ENCODE peak calls at places on chromosomes 4 and X, in six cellular contexts. A is colonic mucosa; N is activated CD4-positive, alpha-beta memory T cell treated with anti-CD3 and anti-CD28 coated beads for 36 hours; Z is astrocyte of the cerebellum; E is breast epithelium; G is EH. T is an unnamed sample.

GRCh38 chrX:74449937-74450330 is 28.6 kb downstream of the SLC16A2 start:
- DNase-seq in A (no peak), N (no peak), Z (peak; percentile 5), E (no peak), G (peak; percentile 80), T (no peak)

GRCh38 chr4:129515356-129515755 is 419.4 kb downstream of the C4orf33 start:
- DNase-seq in A (no peak), N (no peak), Z (no peak), E (no peak), G (no peak), T (no peak)

GRCh38 chrX:136910565-136911040 is 30.1 kb upstream of the RBMX start:
- DNase-seq in A (no peak), N (no peak), Z (no peak), E (no peak), G (peak; percentile 29), T (no peak)

GRCh38 chr4:16418814-16419213 is 192.5 kb upstream of the TAPT1 start:
- DNase-seq in A (no peak), N (no peak), Z (peak; percentile 88), E (no peak), G (no peak), T (no peak)

GRCh38 chr4:41505161-41505653 is 32.8 kb upstream of the LIMCH1 start:
- DNase-seq in A (no peak), N (no peak), Z (no peak), E (peak; percentile 50), G (peak; percentile 75), T (no peak)

GRCh38 chr4:182955411-182955810 is 38.2 kb upstream of the DCTD start:
- DNase-seq in A (no peak), N (no peak), Z (no peak), E (no peak), G (peak; percentile 84), T (no peak)

GRCh38 chrX:48045410-48046311 is 25.8 kb downstream of the ZNF630 start:
- DNase-seq in A (peak; percentile 32), N (no peak), Z (no peak), E (no peak), G (peak; percentile 25), T (peak; percentile 8)

GRCh38 chr4:168528131-168528949 is 31.5 kb downstream of the PALLD start:
- DNase-seq in A (no peak), N (no peak), Z (no peak), E (no peak), G (peak; percentile 86), T (no peak)

GRCh38 chr4:7206856-7207567 is 14.7 kb downstream of the SORCS2 start:
- DNase-seq in A (peak; percentile 36), N (no peak), Z (peak; percentile 78), E (peak; percentile 74), G (peak; percentile 89), T (no peak)

GRCh38 chr4:16034010-16034829 is 49.6 kb downstream of the PROM1 start:
- DNase-seq in A (no peak), N (no peak), Z (no peak), E (no peak), G (peak; percentile 56), T (no peak)

GRCh38 chr4:138062929-138063328 is 179.2 kb downstream of the SLC7A11 start:
- DNase-seq in A (no peak), N (no peak), Z (no peak), E (no peak), G (peak; percentile 68), T (no peak)

GRCh38 chr4:139922625-139923024 is 231.4 kb downstream of the MAML3 start:
- DNase-seq in A (no peak), N (no peak), Z (peak; percentile 32), E (no peak), G (peak; percentile 52), T (no peak)

GRCh38 chr4:7530026-7530562 is 95.4 kb upstream of the PSAPL1 start:
- DNase-seq in A (no peak), N (no peak), Z (no peak), E (no peak), G (no peak), T (no peak)

GRCh38 chr4:162921178-162921785 is 245.4 kb downstream of the NAF1 start:
- DNase-seq in A (no peak), N (no peak), Z (no peak), E (no peak), G (no peak), T (no peak)

GRCh38 chrX:63350551-63350950 is 581 bp downstream of the SPIN4 start:
- DNase-seq in A (peak; percentile 48), N (peak; percentile 25), Z (no peak), E (no peak), G (peak; percentile 29), T (no peak)

GRCh38 chr4:1041147-1041935 is 29.9 kb downstream of the FGFRL1 start:
- DNase-seq in A (no peak), N (no peak), Z (peak; percentile 80), E (no peak), G (peak; percentile 44), T (peak; percentile 47)

GRCh38 chr4:42104521-42104920 is 47.9 kb downstream of the BEND4 start:
- DNase-seq in A (no peak), N (no peak), Z (no peak), E (no peak), G (peak; percentile 32), T (no peak)

GRCh38 chrX:119266364-119266995 is 30.4 kb downstream of the PGRMC1 start:
- DNase-seq in A (peak; percentile 26), N (peak; percentile 32), Z (peak; percentile 1), E (no peak), G (peak; percentile 34), T (no peak)